ENCODE peak calls at places on chromosomes 6 and 20, in ten cellular contexts. One of them, this sample, is unnamed.

GRCh38 chr6:150418825-150419594 is 50.2 kb downstream of the IYD start:
- DNase-seq in psoas muscle: peak; percentile 64
- DNase-seq in B cell: peak; percentile 72
- DNase-seq in ascending aorta: peak; percentile 79
- DNase-seq in AG09309: no peak
- DNase-seq in endothelial cell of umbilical vein: peak; percentile 70
- DNase-seq in colonic mucosa: peak; percentile 75
- DNase-seq in GM10248: peak; percentile 46
- DNase-seq in fibroblast of mammary gland: peak; percentile 53
- DNase-seq in omental fat pad: no peak
- DNase-seq in this sample: peak; percentile 64

GRCh38 chr6:6556738-6557503 is 31.6 kb upstream of the LY86 start:
- DNase-seq in GM10248: peak; percentile 66
- DNase-seq in omental fat pad: no peak
- DNase-seq in AG09309: peak; percentile 23
- DNase-seq in endothelial cell of umbilical vein: peak; percentile 44
- DNase-seq in psoas muscle: no peak
- DNase-seq in fibroblast of mammary gland: peak; percentile 48
- DNase-seq in colonic mucosa: peak; percentile 46
- DNase-seq in B cell: peak; percentile 65
- DNase-seq in ascending aorta: no peak
- DNase-seq in this sample: peak; percentile 62

GRCh38 chr6:122322824-122323223 is 76.6 kb upstream of the HSF2 start:
- DNase-seq in B cell: no peak
- DNase-seq in AG09309: peak; percentile 8
- DNase-seq in colonic mucosa: no peak
- DNase-seq in psoas muscle: no peak
- DNase-seq in endothelial cell of umbilical vein: peak; percentile 47
- DNase-seq in ascending aorta: no peak
- DNase-seq in omental fat pad: no peak
- DNase-seq in fibroblast of mammary gland: peak; percentile 67
- DNase-seq in GM10248: no peak
- DNase-seq in this sample: no peak

GRCh38 chr20:33042983-33043730 is 10.5 kb upstream of the BPIFB3 start:
- DNase-seq in colonic mucosa: no peak
- DNase-seq in omental fat pad: no peak
- DNase-seq in fibroblast of mammary gland: no peak
- DNase-seq in B cell: no peak
- DNase-seq in GM10248: no peak
- DNase-seq in endothelial cell of umbilical vein: no peak
- DNase-seq in psoas muscle: no peak
- DNase-seq in AG09309: no peak
- DNase-seq in ascending aorta: no peak
- DNase-seq in this sample: no peak

GRCh38 chr6:4714961-4715501 is 61.2 kb upstream of the CDYL start:
- DNase-seq in B cell: no peak
- DNase-seq in AG09309: no peak
- DNase-seq in ascending aorta: no peak
- DNase-seq in endothelial cell of umbilical vein: no peak
- DNase-seq in colonic mucosa: no peak
- DNase-seq in psoas muscle: no peak
- DNase-seq in omental fat pad: no peak
- DNase-seq in fibroblast of mammary gland: no peak
- DNase-seq in GM10248: no peak
- DNase-seq in this sample: no peak

GRCh38 chr6:93746892-93747291 is 327.5 kb upstream of the EPHA7 start:
- DNase-seq in endothelial cell of umbilical vein: no peak
- DNase-seq in GM10248: no peak
- DNase-seq in B cell: no peak
- DNase-seq in omental fat pad: no peak
- DNase-seq in fibroblast of mammary gland: no peak
- DNase-seq in AG09309: no peak
- DNase-seq in ascending aorta: no peak
- DNase-seq in psoas muscle: no peak
- DNase-seq in colonic mucosa: no peak
- DNase-seq in this sample: no peak

GRCh38 chr6:30444451-30444742 is 44.9 kb upstream of the HLA-E start:
- DNase-seq in B cell: no peak
- DNase-seq in ascending aorta: no peak
- DNase-seq in fibroblast of mammary gland: no peak
- DNase-seq in omental fat pad: no peak
- DNase-seq in psoas muscle: no peak
- DNase-seq in colonic mucosa: no peak
- DNase-seq in GM10248: no peak
- DNase-seq in AG09309: no peak
- DNase-seq in endothelial cell of umbilical vein: no peak
- DNase-seq in this sample: no peak

GRCh38 chr6:30071081-30071818 is 4.3 kb downstream of the PPP1R11 start:
- DNase-seq in fibroblast of mammary gland: peak; percentile 47
- DNase-seq in B cell: peak; percentile 45
- DNase-seq in ascending aorta: no peak
- DNase-seq in endothelial cell of umbilical vein: peak; percentile 11
- DNase-seq in colonic mucosa: peak; percentile 28
- DNase-seq in AG09309: no peak
- DNase-seq in psoas muscle: peak; percentile 29
- DNase-seq in omental fat pad: no peak
- DNase-seq in GM10248: peak; percentile 28
- DNase-seq in this sample: peak; percentile 53

GRCh38 chr6:12034831-12035230 is 22.7 kb downstream of the HIVEP1 start:
- DNase-seq in ascending aorta: no peak
- DNase-seq in omental fat pad: no peak
- DNase-seq in B cell: no peak
- DNase-seq in psoas muscle: no peak
- DNase-seq in AG09309: no peak
- DNase-seq in GM10248: no peak
- DNase-seq in colonic mucosa: no peak
- DNase-seq in fibroblast of mammary gland: no peak
- DNase-seq in endothelial cell of umbilical vein: no peak
- DNase-seq in this sample: no peak

GRCh38 chr6:12036766-12037165 is 24.7 kb downstream of the HIVEP1 start:
- DNase-seq in fibroblast of mammary gland: no peak
- DNase-seq in B cell: no peak
- DNase-seq in endothelial cell of umbilical vein: no peak
- DNase-seq in omental fat pad: no peak
- DNase-seq in psoas muscle: no peak
- DNase-seq in AG09309: no peak
- DNase-seq in ascending aorta: no peak
- DNase-seq in colonic mucosa: no peak
- DNase-seq in GM10248: no peak
- DNase-seq in this sample: no peak

GRCh38 chr6:12034349-12034748 is 22.2 kb downstream of the HIVEP1 start:
- DNase-seq in endothelial cell of umbilical vein: no peak
- DNase-seq in AG09309: no peak
- DNase-seq in B cell: no peak
- DNase-seq in fibroblast of mammary gland: no peak
- DNase-seq in omental fat pad: no peak
- DNase-seq in ascending aorta: no peak
- DNase-seq in psoas muscle: no peak
- DNase-seq in colonic mucosa: no peak
- DNase-seq in GM10248: no peak
- DNase-seq in this sample: no peak

GRCh38 chr6:12037803-12038202 is 25.7 kb downstream of the HIVEP1 start:
- DNase-seq in endothelial cell of umbilical vein: no peak
- DNase-seq in AG09309: no peak
- DNase-seq in B cell: no peak
- DNase-seq in GM10248: no peak
- DNase-seq in omental fat pad: no peak
- DNase-seq in colonic mucosa: no peak
- DNase-seq in psoas muscle: no peak
- DNase-seq in fibroblast of mammary gland: no peak
- DNase-seq in ascending aorta: no peak
- DNase-seq in this sample: no peak

DNA sequence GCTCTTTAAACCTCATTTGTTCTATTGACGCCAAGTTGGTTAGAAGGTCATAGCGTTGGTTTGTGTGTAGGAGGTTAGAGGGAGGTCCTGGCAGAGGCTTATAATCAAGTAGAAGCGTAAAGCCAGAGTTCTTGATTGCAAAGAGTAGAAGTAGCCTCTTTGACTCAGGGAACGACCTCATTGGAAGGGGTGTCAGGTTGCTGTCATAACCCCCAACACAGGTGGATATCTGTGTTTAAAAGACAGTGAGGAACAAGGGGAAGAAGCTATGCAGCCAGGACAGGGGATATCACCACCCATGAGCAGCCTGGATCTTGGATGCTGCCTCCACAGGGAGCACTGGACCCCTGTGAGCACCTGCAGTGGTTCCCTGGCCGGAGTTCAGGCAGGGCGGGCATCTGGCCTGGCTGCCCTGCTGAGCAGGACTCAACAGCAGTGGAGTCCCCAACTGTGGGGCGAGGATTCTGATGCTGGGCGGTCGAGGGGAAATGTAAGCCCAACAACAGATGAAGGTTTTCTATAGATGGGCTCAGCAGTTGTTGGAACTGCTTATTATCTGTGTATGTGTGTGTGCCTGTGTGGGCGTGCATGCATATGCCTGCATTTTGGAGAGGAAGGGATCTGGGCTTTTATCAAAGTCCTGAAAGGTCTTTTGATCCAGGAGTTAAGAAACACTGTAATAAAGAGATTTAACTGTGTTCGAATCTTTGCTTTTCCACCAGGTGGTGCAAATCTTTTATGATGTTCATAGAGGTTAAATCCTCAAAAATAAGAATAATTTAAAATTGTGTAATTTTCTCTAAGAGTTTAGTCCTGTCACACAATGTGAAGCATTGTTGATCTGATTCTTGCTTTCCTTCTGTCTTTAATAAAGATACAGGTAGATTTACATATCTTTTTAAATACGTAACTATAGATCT is 27.7 kb downstream of the HIVEP1 start:
- DNase-seq in AG09309: no peak
- DNase-seq in psoas muscle: no peak
- DNase-seq in ascending aorta: no peak
- DNase-seq in endothelial cell of umbilical vein: no peak
- DNase-seq in omental fat pad: no peak
- DNase-seq in fibroblast of mammary gland: no peak
- DNase-seq in B cell: no peak
- DNase-seq in GM10248: no peak
- DNase-seq in colonic mucosa: no peak
- DNase-seq in this sample: no peak
- TF ChIP-seq CTCF in AG09309: no peak
- TF ChIP-seq CTCF in psoas muscle: no peak
- TF ChIP-seq CTCF in ascending aorta: no peak
- TF ChIP-seq CTCF in endothelial cell of umbilical vein: no peak
- TF ChIP-seq CTCF in omental fat pad: no peak
- TF ChIP-seq CTCF in fibroblast of mammary gland: no peak
- TF ChIP-seq CTCF in B cell: no peak
- TF ChIP-seq CTCF in GM10248: no peak
- TF ChIP-seq CTCF in colonic mucosa: no peak
- TF ChIP-seq CTCF in this sample: no peak

DNA sequence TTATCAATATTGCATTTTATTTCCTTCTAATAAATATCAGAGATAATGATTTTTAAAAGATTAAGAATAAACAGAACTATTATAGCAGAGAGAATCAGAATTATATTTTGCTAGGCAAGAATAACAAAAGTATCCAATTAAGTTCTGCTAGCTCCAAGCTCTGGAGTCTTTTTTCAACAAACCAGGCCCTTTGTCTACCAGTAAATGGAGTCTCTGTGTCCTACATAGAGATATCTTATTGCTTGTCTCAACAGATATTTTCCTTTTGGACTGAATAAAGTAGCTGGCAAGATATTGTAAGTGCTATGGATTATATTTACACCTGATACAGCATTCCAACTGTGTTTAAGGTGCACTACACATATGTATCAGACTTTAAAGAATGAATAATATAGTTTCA is 107.1 kb downstream of the DST start:
- DNase-seq in GM10248: no peak
- DNase-seq in omental fat pad: no peak
- DNase-seq in fibroblast of mammary gland: no peak
- DNase-seq in colonic mucosa: no peak
- DNase-seq in endothelial cell of umbilical vein: no peak
- DNase-seq in AG09309: no peak
- DNase-seq in ascending aorta: no peak
- DNase-seq in B cell: no peak
- DNase-seq in psoas muscle: no peak
- DNase-seq in this sample: no peak
- TF ChIP-seq CTCF in GM10248: no peak
- TF ChIP-seq CTCF in omental fat pad: no peak
- TF ChIP-seq CTCF in fibroblast of mammary gland: no peak
- TF ChIP-seq CTCF in colonic mucosa: no peak
- TF ChIP-seq CTCF in endothelial cell of umbilical vein: no peak
- TF ChIP-seq CTCF in AG09309: no peak
- TF ChIP-seq CTCF in ascending aorta: no peak
- TF ChIP-seq CTCF in B cell: no peak
- TF ChIP-seq CTCF in psoas muscle: no peak
- TF ChIP-seq CTCF in this sample: no peak

DNA sequence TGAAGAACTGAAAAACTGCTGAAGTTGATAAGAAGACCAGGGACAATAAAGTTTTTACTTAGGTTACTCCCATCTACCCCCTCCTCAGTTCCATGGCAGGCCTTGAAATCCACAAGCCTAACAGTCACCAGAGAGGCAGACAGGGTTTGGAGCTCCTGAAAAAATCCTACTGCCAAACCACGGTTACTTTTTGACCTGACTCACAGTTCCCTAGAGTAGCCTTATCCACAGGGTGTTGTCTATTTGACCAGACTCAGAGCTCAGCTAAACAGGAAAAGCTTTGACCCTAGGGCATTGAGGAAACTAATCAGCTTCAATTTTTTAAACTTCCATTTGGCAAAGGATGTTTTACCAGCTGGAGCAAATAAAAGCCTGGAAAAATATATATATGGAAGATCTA is 257.7 kb upstream of the NT5E start:
- DNase-seq in colonic mucosa: no peak
- DNase-seq in AG09309: peak; percentile 54
- DNase-seq in GM10248: no peak
- DNase-seq in endothelial cell of umbilical vein: peak; percentile 55
- DNase-seq in ascending aorta: no peak
- DNase-seq in psoas muscle: no peak
- DNase-seq in B cell: no peak
- DNase-seq in omental fat pad: no peak
- DNase-seq in fibroblast of mammary gland: peak; percentile 85
- DNase-seq in this sample: no peak
- TF ChIP-seq CTCF in colonic mucosa: no peak
- TF ChIP-seq CTCF in AG09309: no peak
- TF ChIP-seq CTCF in GM10248: no peak
- TF ChIP-seq CTCF in endothelial cell of umbilical vein: no peak
- TF ChIP-seq CTCF in ascending aorta: no peak
- TF ChIP-seq CTCF in psoas muscle: no peak
- TF ChIP-seq CTCF in B cell: no peak
- TF ChIP-seq CTCF in omental fat pad: no peak
- TF ChIP-seq CTCF in fibroblast of mammary gland: no peak
- TF ChIP-seq CTCF in this sample: no peak

GRCh38 chr20:50509923-50510705 is at the start of gene PTPN1:
- DNase-seq in AG09309: peak; percentile 95
- DNase-seq in endothelial cell of umbilical vein: peak; percentile 99
- DNase-seq in B cell: peak; percentile 92
- DNase-seq in ascending aorta: peak; percentile 99
- DNase-seq in colonic mucosa: peak; percentile 99
- DNase-seq in GM10248: peak; percentile 96
- DNase-seq in fibroblast of mammary gland: peak; percentile 98
- DNase-seq in omental fat pad: peak; percentile 94
- DNase-seq in psoas muscle: peak; percentile 99
- DNase-seq in this sample: peak; percentile 97

GRCh38 chr20:50501970-50502745 is 8.0 kb upstream of the PTPN1 start:
- DNase-seq in colonic mucosa: no peak
- DNase-seq in B cell: no peak
- DNase-seq in AG09309: no peak
- DNase-seq in ascending aorta: no peak
- DNase-seq in fibroblast of mammary gland: no peak
- DNase-seq in GM10248: no peak
- DNase-seq in psoas muscle: no peak
- DNase-seq in omental fat pad: no peak
- DNase-seq in endothelial cell of umbilical vein: no peak
- DNase-seq in this sample: no peak

GRCh38 chr20:50508171-50508761 is 1.9 kb upstream of the PTPN1 start:
- DNase-seq in B cell: no peak
- DNase-seq in endothelial cell of umbilical vein: no peak
- DNase-seq in AG09309: no peak
- DNase-seq in psoas muscle: no peak
- DNase-seq in ascending aorta: no peak
- DNase-seq in fibroblast of mammary gland: no peak
- DNase-seq in colonic mucosa: no peak
- DNase-seq in GM10248: no peak
- DNase-seq in omental fat pad: no peak
- DNase-seq in this sample: no peak

GRCh38 chr20:50504231-50504823 is 5.9 kb upstream of the PTPN1 start:
- DNase-seq in GM10248: no peak
- DNase-seq in ascending aorta: no peak
- DNase-seq in omental fat pad: no peak
- DNase-seq in psoas muscle: no peak
- DNase-seq in endothelial cell of umbilical vein: peak; percentile 61
- DNase-seq in fibroblast of mammary gland: peak; percentile 73
- DNase-seq in colonic mucosa: no peak
- DNase-seq in AG09309: no peak
- DNase-seq in B cell: peak; percentile 39
- DNase-seq in this sample: no peak

DNA sequence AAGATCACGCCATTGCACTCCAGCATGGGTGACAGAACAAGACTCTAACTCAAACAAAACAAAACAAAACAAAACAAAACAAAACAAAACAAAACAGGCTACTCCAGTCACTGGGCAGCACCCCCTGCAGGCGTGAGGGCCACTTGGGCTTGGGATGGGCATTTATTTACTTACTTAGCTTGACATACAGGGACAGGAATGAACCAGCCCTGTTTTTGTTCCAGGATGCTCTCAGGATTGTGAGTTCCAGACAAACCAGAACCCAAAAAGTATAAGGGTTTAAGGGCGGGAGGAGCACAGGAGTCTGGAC is 4.0 kb upstream of the PTPN1 start:
- DNase-seq in GM10248: no peak
- DNase-seq in omental fat pad: no peak
- DNase-seq in B cell: no peak
- DNase-seq in endothelial cell of umbilical vein: no peak
- DNase-seq in psoas muscle: no peak
- DNase-seq in AG09309: no peak
- DNase-seq in fibroblast of mammary gland: no peak
- DNase-seq in colonic mucosa: no peak
- DNase-seq in ascending aorta: no peak
- DNase-seq in this sample: no peak
- TF ChIP-seq CTCF in GM10248: no peak
- TF ChIP-seq CTCF in omental fat pad: no peak
- TF ChIP-seq CTCF in B cell: no peak
- TF ChIP-seq CTCF in endothelial cell of umbilical vein: no peak
- TF ChIP-seq CTCF in psoas muscle: no peak
- TF ChIP-seq CTCF in AG09309: no peak
- TF ChIP-seq CTCF in fibroblast of mammary gland: peak; percentile 3
- TF ChIP-seq CTCF in colonic mucosa: no peak
- TF ChIP-seq CTCF in ascending aorta: no peak
- TF ChIP-seq CTCF in this sample: no peak

This sample was measured in GM13976.